ENCODE peak calls at places on chromosomes 1 and 21, in five cellular contexts. M is IMR-90, H is A549, E is HepG2, R is H1. N is an unnamed sample.

GRCh38 chr1:25562101-25562927 is 18.9 kb downstream of the LDLRAP1 start:
- DNase-seq in M (no peak), H (no peak), E (peak), R (no peak), N (peak)

GRCh38 chr1:154191990-154192450 is at the start of gene TPM3:
- DNase-seq in M (no peak), H (no peak), E (no peak), R (no peak), N (no peak)

GRCh38 chr21:37370152-37371040 is 3.8 kb downstream of the DYRK1A start:
- DNase-seq in M (peak), H (no peak), E (no peak), R (no peak), N (no peak)

GRCh38 chr1:114695430-114696093 is at the start of gene AMPD1:
- DNase-seq in M (peak), H (no peak), E (no peak), R (no peak), N (no peak)

GRCh38 chr1:86957206-86957605 is 42.8 kb downstream of the HS2ST1 start:
- DNase-seq in M (peak), H (no peak), E (no peak), R (no peak), N (no peak)

GRCh38 chr21:45547211-45547900 is 5.1 kb upstream of the SLC19A1 start:
- DNase-seq in M (no peak), H (no peak), E (no peak), R (no peak), N (no peak)

GRCh38 chr1:221396526-221396925 is 345.4 kb downstream of the DUSP10 start:
- DNase-seq in M (no peak), H (no peak), E (no peak), R (no peak), N (no peak)

GRCh38 chr1:208821939-208822338 is 577.8 kb upstream of the PLXNA2 start:
- DNase-seq in M (no peak), H (no peak), E (no peak), R (no peak), N (no peak)

GRCh38 chr1:74412244-74412643 is 100.2 kb downstream of the LRRC53 start:
- DNase-seq in M (peak), H (no peak), E (no peak), R (no peak), N (no peak)

GRCh38 chr1:206685256-206685748 is 597 bp downstream of the MAPKAPK2 start:
- DNase-seq in M (peak), H (peak), E (no peak), R (no peak), N (peak)

GRCh38 chr1:109617291-109617801 is 2.1 kb downstream of the GNAT2 start:
- DNase-seq in M (peak), H (peak), E (peak), R (no peak), N (no peak)

GRCh38 chr1:84541679-84542078 is 32.6 kb downstream of the CTBS start:
- DNase-seq in M (no peak), H (peak), E (no peak), R (no peak), N (no peak)

GRCh38 chr1:233354983-233355382 is 27.5 kb downstream of the MAP3K21 start:
- DNase-seq in M (no peak), H (no peak), E (no peak), R (no peak), N (no peak)

GRCh38 chr1:170935231-170935630 is at the start of gene MROH9:
- DNase-seq in M (no peak), H (no peak), E (no peak), R (no peak), N (no peak)

GRCh38 chr1:79811173-79811572 is 804.6 kb upstream of the ADGRL4 start:
- DNase-seq in M (peak), H (peak), E (no peak), R (no peak), N (no peak)

GRCh38 chr1:161727343-161727924 is 6.1 kb downstream of the FCRLB start:
- DNase-seq in M (peak), H (no peak), E (no peak), R (no peak), N (peak)

GRCh38 chr1:159171254-159171687 is at the start of gene CADM3:
- DNase-seq in M (no peak), H (no peak), E (no peak), R (peak), N (no peak)

GRCh38 chr1:228838717-228839500 is 103.6 kb downstream of the RHOU start:
- DNase-seq in M (peak), H (peak), E (peak), R (peak), N (no peak)

GRCh38 chr1:42017730-42018129 is 99.0 kb upstream of the HIVEP3 start:
- DNase-seq in M (no peak), H (no peak), E (no peak), R (no peak), N (no peak)

GRCh38 chr1:74609810-74610371 is 63.7 kb downstream of the ERICH3 start:
- DNase-seq in M (no peak), H (no peak), E (no peak), R (no peak), N (no peak)

GRCh38 chr1:91282695-91283420 is 121.8 kb downstream of the HFM1 start:
- DNase-seq in M (peak), H (peak), E (peak), R (peak), N (peak)

GRCh38 chr1:8398677-8399076 is 80.8 kb downstream of the SLC45A1 start:
- DNase-seq in M (no peak), H (no peak), E (no peak), R (no peak), N (no peak)

GRCh38 chr1:12654657-12655056 is 10.8 kb downstream of the AADACL4 start:
- DNase-seq in M (no peak), H (no peak), E (peak), R (no peak), N (no peak)

GRCh38 chr1:239394107-239394506 is 7.7 kb downstream of the CHRM3 start:
- DNase-seq in M (no peak), H (no peak), E (no peak), R (no peak), N (no peak)

GRCh38 chr1:55445416-55445815 is 230.3 kb upstream of the USP24 start:
- DNase-seq in M (no peak), H (no peak), E (no peak), R (no peak), N (no peak)

GRCh38 chr1:107782192-107782845 is 182.7 kb downstream of the VAV3 start:
- DNase-seq in M (peak), H (peak), E (peak), R (no peak), N (peak)

GRCh38 chr1:46131727-46132528 is 501 bp downstream of the PIK3R3 start:
- DNase-seq in M (peak), H (peak), E (no peak), R (peak), N (peak)

GRCh38 chr21:46401186-46401910 is 57.3 kb upstream of the DIP2A start:
- DNase-seq in M (no peak), H (no peak), E (no peak), R (no peak), N (no peak)

GRCh38 chr1:228014235-228014930 is 7.6 kb downstream of the WNT3A start:
- DNase-seq in M (peak), H (no peak), E (no peak), R (no peak), N (peak)

GRCh38 chr1:79422726-79423125 is 416.2 kb upstream of the ADGRL4 start:
- DNase-seq in M (no peak), H (no peak), E (no peak), R (no peak), N (no peak)

GRCh38 chr21:46265736-46266525 is 19.5 kb downstream of the MCM3AP start:
- DNase-seq in M (no peak), H (no peak), E (no peak), R (no peak), N (no peak)

GRCh38 chr1:46576564-46576963 is 25.1 kb upstream of the KNCN start:
- DNase-seq in M (no peak), H (no peak), E (no peak), R (no peak), N (no peak)

GRCh38 chr21:43925609-43926008 is 60.6 kb downstream of the AGPAT3 start:
- DNase-seq in M (no peak), H (no peak), E (no peak), R (peak), N (no peak)

GRCh38 chr1:81832573-81832972 is 31.8 kb downstream of the ADGRL2 start:
- DNase-seq in M (peak), H (no peak), E (no peak), R (no peak), N (no peak)

GRCh38 chr21:45365608-45366241 is 39.2 kb upstream of the COL18A1 start:
- DNase-seq in M (peak), H (peak), E (peak), R (no peak), N (no peak)

GRCh38 chr1:119345398-119345797 is 23.2 kb upstream of the HAO2 start:
- DNase-seq in M (no peak), H (no peak), E (peak), R (no peak), N (no peak)

DNA sequence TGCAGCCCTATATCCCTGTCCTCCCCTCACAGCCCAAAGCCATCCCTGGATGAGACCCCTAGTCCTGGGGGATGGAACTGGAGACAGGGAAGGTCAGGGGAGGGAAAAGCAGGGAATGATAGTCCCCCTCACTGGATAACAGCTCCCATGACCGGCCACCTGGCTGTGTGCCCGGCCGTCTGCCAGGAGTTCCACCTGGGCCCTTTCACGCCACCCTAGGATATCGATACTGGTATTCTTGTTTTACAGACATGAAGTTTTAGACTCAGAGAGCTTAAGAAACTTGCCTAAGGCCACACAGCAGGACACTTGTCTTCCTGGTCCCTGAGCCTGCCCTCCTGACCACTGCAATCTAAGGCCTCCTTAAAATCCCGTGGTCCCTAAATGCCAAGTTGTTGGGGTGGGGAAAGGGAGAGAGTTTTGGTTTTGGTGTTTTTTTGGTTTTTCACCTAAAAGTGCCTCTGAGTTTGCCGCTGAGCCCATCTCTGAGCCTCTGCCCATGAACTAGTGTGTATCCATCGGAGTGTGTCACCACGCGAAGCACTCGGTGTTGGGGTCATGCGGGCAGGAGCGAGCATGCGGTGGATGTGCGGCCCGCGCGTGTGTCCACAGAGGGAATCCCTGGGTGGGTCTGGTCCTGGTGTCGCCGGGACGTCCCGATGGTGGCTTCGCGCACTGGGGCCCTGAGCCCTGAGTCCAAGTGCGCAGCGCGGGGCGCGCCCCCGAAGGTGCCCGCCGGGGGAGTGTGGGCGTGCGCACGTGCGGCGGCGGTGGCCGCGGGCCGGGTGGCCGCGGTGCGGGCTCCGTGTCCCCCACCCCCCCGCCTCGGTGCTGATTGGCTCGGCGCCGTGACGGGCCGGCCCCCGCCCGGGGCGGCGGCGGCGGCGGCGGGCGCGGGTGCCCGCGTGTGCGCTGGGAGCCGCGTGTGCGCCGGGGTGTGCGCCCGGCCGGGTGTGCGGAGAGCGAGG is at the start of gene EPHA8:
- DNase-seq in M (no peak), H (no peak), E (no peak), R (no peak), N (no peak)
- TF ChIP-seq MAFK in M (no peak), H (no peak), E (no peak), R (no peak), N (no peak)

GRCh38 chr1:198726455-198726854 is 87.6 kb downstream of the PTPRC start:
- DNase-seq in M (peak), H (no peak), E (no peak), R (no peak), N (no peak)
- TF ChIP-seq MAFK in M (no peak), H (no peak), E (no peak), R (no peak), N (no peak)

GRCh38 chr1:23497777-23498439 is 13.9 kb upstream of the ASAP3 start:
- DNase-seq in M (no peak), H (no peak), E (no peak), R (no peak), N (no peak)
- TF ChIP-seq MAFK in M (no peak), H (no peak), E (no peak), R (no peak), N (no peak)

DNA sequence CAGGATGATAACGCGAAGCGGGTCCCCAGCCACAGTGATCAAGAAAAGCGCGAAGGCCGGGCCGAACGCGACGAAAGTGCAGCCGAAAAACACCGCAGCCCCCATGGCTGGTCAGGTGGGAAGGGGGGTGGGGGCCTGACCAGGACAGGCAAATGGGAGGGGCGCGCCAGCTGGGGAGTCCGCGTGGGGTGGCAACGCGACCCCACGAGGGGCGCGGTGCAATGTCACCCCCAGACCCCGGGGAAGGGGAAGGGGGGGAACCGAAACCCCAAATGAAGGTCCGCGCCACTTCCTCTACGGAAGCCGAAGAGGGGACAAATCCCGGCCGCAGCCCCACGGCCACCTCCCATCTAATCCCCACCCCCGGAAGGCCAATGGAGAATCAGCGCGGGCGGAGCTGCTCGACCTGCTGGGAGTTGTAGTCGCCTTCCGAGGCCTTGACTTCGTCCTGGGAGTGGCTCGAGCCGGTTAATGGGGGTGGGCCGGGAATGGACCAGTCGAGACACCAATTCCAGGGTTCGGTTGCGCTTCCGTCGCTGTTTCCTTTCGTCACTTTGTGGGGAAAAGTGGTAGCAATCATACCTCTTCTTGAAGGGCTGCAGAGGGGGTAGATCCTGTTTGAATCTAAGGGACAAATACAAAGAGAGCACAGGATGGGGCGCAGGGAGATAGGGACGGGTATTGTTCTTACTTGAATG is at the start of gene APH1A:
- DNase-seq in M (peak), H (peak), E (peak), R (peak), N (peak)
- TF ChIP-seq MAFK in M (no peak), H (no peak), E (no peak), R (no peak), N (no peak)

GRCh38 chr1:28526886-28527285 is 21.0 kb downstream of the RCC1 start:
- DNase-seq in M (no peak), H (peak), E (no peak), R (no peak), N (no peak)
- TF ChIP-seq MAFK in M (no peak), H (no peak), E (no peak), R (no peak), N (no peak)

DNA sequence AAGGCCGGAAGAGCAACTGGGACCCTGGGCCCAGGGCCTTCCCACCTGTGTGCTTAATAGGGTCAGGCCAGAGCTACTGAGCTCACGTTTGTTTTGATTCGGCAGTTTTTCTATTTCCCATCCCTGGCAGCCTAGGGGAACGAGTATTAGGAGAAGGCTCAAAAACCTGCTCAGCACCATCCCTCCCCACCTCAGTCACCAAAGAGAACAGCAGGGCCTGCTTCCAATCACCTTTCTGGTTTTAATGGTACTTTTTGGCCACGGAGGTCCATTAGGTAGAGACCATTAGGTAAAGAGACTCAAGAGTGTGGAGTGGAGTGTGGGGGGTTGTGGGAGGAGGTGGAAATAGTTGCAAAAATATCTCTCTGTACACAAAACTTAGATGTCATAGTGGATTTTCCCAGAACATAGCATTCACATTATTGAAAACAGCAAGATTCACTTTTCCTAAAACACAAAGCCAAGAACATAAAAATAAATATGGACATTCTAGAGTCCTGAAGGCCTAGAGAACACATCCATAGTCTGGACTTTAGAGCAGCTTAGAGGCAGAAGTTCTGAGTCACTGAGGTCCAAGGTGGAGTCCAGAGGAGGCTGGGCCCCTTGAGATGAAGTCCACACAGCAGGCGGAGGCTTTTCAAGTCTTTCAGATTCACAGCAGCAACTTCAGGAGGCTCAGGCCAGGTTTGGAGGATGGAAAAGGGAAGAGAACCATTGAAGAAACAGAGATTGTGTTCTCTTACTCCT is 19.5 kb downstream of the NUAK2 start:
- DNase-seq in M (peak), H (peak), E (no peak), R (no peak), N (no peak)
- TF ChIP-seq MAFK in M (no peak), H (no peak), E (no peak), R (no peak), N (no peak)

GRCh38 chr1:151282883-151283725 is 1.0 kb downstream of the ZNF687 start:
- DNase-seq in M (no peak), H (no peak), E (peak), R (peak), N (peak)
- TF ChIP-seq MAFK in M (no peak), H (no peak), E (no peak), R (no peak), N (no peak)

GRCh38 chr1:156860113-156860638 is 489 bp upstream of the NTRK1 start:
- DNase-seq in M (peak), H (peak), E (no peak), R (peak), N (peak)
- TF ChIP-seq MAFK in M (no peak), H (no peak), E (no peak), R (no peak), N (no peak)

N was measured in K562.